ENCODE peak calls at places on chromosomes 1 and 21, in seven cellular contexts. One of them, this sample, is unnamed.

GRCh38 chr1:2803931-2804627 is 2.6 kb upstream of the TTC34 start:
- DNase-seq in HCT116: no peak
- DNase-seq in foreskin keratinocyte: no peak
- DNase-seq in CD8-positive, alpha-beta memory T cell: no peak
- DNase-seq in CD8-positive, alpha-beta T cell: no peak
- DNase-seq in DND-41: no peak
- DNase-seq in right cardiac atrium: peak; percentile 4
- DNase-seq in this sample: no peak

GRCh38 chr1:11648039-11648438 is 6.2 kb downstream of the FBXO2 start:
- DNase-seq in HCT116: no peak
- DNase-seq in CD8-positive, alpha-beta memory T cell: no peak
- DNase-seq in right cardiac atrium: peak; percentile 77
- DNase-seq in foreskin keratinocyte: no peak
- DNase-seq in DND-41: no peak
- DNase-seq in CD8-positive, alpha-beta T cell: no peak
- DNase-seq in this sample: no peak

GRCh38 chr1:205065666-205066065 is 18.6 kb downstream of the TMEM81 start:
- DNase-seq in CD8-positive, alpha-beta memory T cell: no peak
- DNase-seq in HCT116: no peak
- DNase-seq in DND-41: no peak
- DNase-seq in right cardiac atrium: no peak
- DNase-seq in foreskin keratinocyte: no peak
- DNase-seq in CD8-positive, alpha-beta T cell: no peak
- DNase-seq in this sample: no peak

GRCh38 chr1:15028117-15028516 is 125.4 kb upstream of the TMEM51 start:
- DNase-seq in CD8-positive, alpha-beta memory T cell: no peak
- DNase-seq in foreskin keratinocyte: no peak
- DNase-seq in right cardiac atrium: peak; percentile 80
- DNase-seq in HCT116: no peak
- DNase-seq in CD8-positive, alpha-beta T cell: no peak
- DNase-seq in DND-41: no peak
- DNase-seq in this sample: peak; percentile 86

GRCh38 chr1:176773038-176773437 is 310.1 kb downstream of the PAPPA2 start:
- DNase-seq in DND-41: no peak
- DNase-seq in right cardiac atrium: no peak
- DNase-seq in foreskin keratinocyte: no peak
- DNase-seq in CD8-positive, alpha-beta T cell: no peak
- DNase-seq in CD8-positive, alpha-beta memory T cell: no peak
- DNase-seq in HCT116: no peak
- DNase-seq in this sample: no peak

GRCh38 chr1:116331523-116331922 is 41.5 kb upstream of the ATP1A1 start:
- DNase-seq in CD8-positive, alpha-beta T cell: no peak
- DNase-seq in right cardiac atrium: no peak
- DNase-seq in CD8-positive, alpha-beta memory T cell: no peak
- DNase-seq in DND-41: no peak
- DNase-seq in HCT116: no peak
- DNase-seq in foreskin keratinocyte: no peak
- DNase-seq in this sample: no peak

GRCh38 chr1:159705251-159705910 is 9.0 kb downstream of the CRP start:
- DNase-seq in CD8-positive, alpha-beta T cell: no peak
- DNase-seq in DND-41: no peak
- DNase-seq in foreskin keratinocyte: no peak
- DNase-seq in HCT116: no peak
- DNase-seq in CD8-positive, alpha-beta memory T cell: no peak
- DNase-seq in right cardiac atrium: no peak
- DNase-seq in this sample: no peak

GRCh38 chr1:94726981-94727685 is 93.0 kb upstream of the SLC44A3 start:
- DNase-seq in DND-41: no peak
- DNase-seq in right cardiac atrium: no peak
- DNase-seq in HCT116: no peak
- DNase-seq in foreskin keratinocyte: no peak
- DNase-seq in CD8-positive, alpha-beta memory T cell: no peak
- DNase-seq in CD8-positive, alpha-beta T cell: no peak
- DNase-seq in this sample: no peak

GRCh38 chr21:45994086-45994661 is 12.6 kb downstream of the COL6A1 start:
- DNase-seq in CD8-positive, alpha-beta memory T cell: no peak
- DNase-seq in CD8-positive, alpha-beta T cell: peak; percentile 4
- DNase-seq in DND-41: no peak
- DNase-seq in right cardiac atrium: peak; percentile 28
- DNase-seq in HCT116: no peak
- DNase-seq in foreskin keratinocyte: no peak
- DNase-seq in this sample: no peak

GRCh38 chr1:7679873-7680790 is 91.0 kb upstream of the VAMP3 start:
- DNase-seq in right cardiac atrium: peak; percentile 56
- DNase-seq in CD8-positive, alpha-beta memory T cell: peak; percentile 37
- DNase-seq in CD8-positive, alpha-beta T cell: peak; percentile 49
- DNase-seq in DND-41: no peak
- DNase-seq in foreskin keratinocyte: no peak
- DNase-seq in HCT116: no peak
- DNase-seq in this sample: peak; percentile 47

GRCh38 chr1:65483993-65484754 is 63.7 kb downstream of the LEPR start:
- DNase-seq in CD8-positive, alpha-beta T cell: no peak
- DNase-seq in right cardiac atrium: no peak
- DNase-seq in foreskin keratinocyte: no peak
- DNase-seq in HCT116: no peak
- DNase-seq in DND-41: no peak
- DNase-seq in CD8-positive, alpha-beta memory T cell: no peak
- DNase-seq in this sample: no peak

GRCh38 chr1:110243146-110243545 is 33.0 kb downstream of the KCNC4 start:
- DNase-seq in foreskin keratinocyte: no peak
- DNase-seq in CD8-positive, alpha-beta memory T cell: no peak
- DNase-seq in DND-41: no peak
- DNase-seq in HCT116: no peak
- DNase-seq in right cardiac atrium: no peak
- DNase-seq in CD8-positive, alpha-beta T cell: no peak
- DNase-seq in this sample: no peak

GRCh38 chr1:183264132-183264531 is 78.1 kb downstream of the LAMC2 start:
- DNase-seq in right cardiac atrium: no peak
- DNase-seq in foreskin keratinocyte: no peak
- DNase-seq in DND-41: no peak
- DNase-seq in CD8-positive, alpha-beta T cell: no peak
- DNase-seq in HCT116: no peak
- DNase-seq in CD8-positive, alpha-beta memory T cell: no peak
- DNase-seq in this sample: no peak

GRCh38 chr1:241413386-241413785 is 56.4 kb upstream of the RGS7 start:
- DNase-seq in CD8-positive, alpha-beta T cell: no peak
- DNase-seq in DND-41: no peak
- DNase-seq in CD8-positive, alpha-beta memory T cell: no peak
- DNase-seq in foreskin keratinocyte: peak; percentile 54
- DNase-seq in right cardiac atrium: no peak
- DNase-seq in HCT116: no peak
- DNase-seq in this sample: peak; percentile 19

GRCh38 chr1:156746381-156746715 is 5.1 kb downstream of the HDGF start:
- DNase-seq in right cardiac atrium: no peak
- DNase-seq in DND-41: no peak
- DNase-seq in CD8-positive, alpha-beta T cell: no peak
- DNase-seq in HCT116: no peak
- DNase-seq in foreskin keratinocyte: no peak
- DNase-seq in CD8-positive, alpha-beta memory T cell: no peak
- DNase-seq in this sample: no peak

GRCh38 chr1:39422604-39423003 is 68.8 kb upstream of the BMP8A start:
- DNase-seq in HCT116: no peak
- DNase-seq in DND-41: no peak
- DNase-seq in right cardiac atrium: no peak
- DNase-seq in foreskin keratinocyte: no peak
- DNase-seq in CD8-positive, alpha-beta memory T cell: no peak
- DNase-seq in CD8-positive, alpha-beta T cell: no peak
- DNase-seq in this sample: peak; percentile 17

GRCh38 chr1:182685186-182685585 is 799 bp upstream of the RGS8 start:
- DNase-seq in CD8-positive, alpha-beta T cell: no peak
- DNase-seq in CD8-positive, alpha-beta memory T cell: no peak
- DNase-seq in foreskin keratinocyte: no peak
- DNase-seq in DND-41: no peak
- DNase-seq in right cardiac atrium: no peak
- DNase-seq in HCT116: no peak
- DNase-seq in this sample: no peak

GRCh38 chr1:223155153-223155552 is 12.1 kb upstream of the TLR5 start:
- DNase-seq in right cardiac atrium: no peak
- DNase-seq in CD8-positive, alpha-beta memory T cell: no peak
- DNase-seq in foreskin keratinocyte: no peak
- DNase-seq in CD8-positive, alpha-beta T cell: no peak
- DNase-seq in HCT116: no peak
- DNase-seq in DND-41: no peak
- DNase-seq in this sample: no peak

GRCh38 chr1:30274937-30275621 is 448.3 kb downstream of the MATN1 start:
- DNase-seq in DND-41: no peak
- DNase-seq in CD8-positive, alpha-beta memory T cell: no peak
- DNase-seq in foreskin keratinocyte: no peak
- DNase-seq in CD8-positive, alpha-beta T cell: no peak
- DNase-seq in right cardiac atrium: no peak
- DNase-seq in HCT116: no peak
- DNase-seq in this sample: no peak

GRCh38 chr1:30274176-30274936 is 449.0 kb downstream of the MATN1 start:
- DNase-seq in CD8-positive, alpha-beta memory T cell: no peak
- DNase-seq in right cardiac atrium: no peak
- DNase-seq in HCT116: no peak
- DNase-seq in foreskin keratinocyte: no peak
- DNase-seq in CD8-positive, alpha-beta T cell: no peak
- DNase-seq in DND-41: no peak
- DNase-seq in this sample: no peak

GRCh38 chr1:30273021-30273325 is 450.4 kb downstream of the MATN1 start:
- DNase-seq in HCT116: no peak
- DNase-seq in CD8-positive, alpha-beta memory T cell: no peak
- DNase-seq in right cardiac atrium: no peak
- DNase-seq in foreskin keratinocyte: no peak
- DNase-seq in DND-41: no peak
- DNase-seq in CD8-positive, alpha-beta T cell: no peak
- DNase-seq in this sample: no peak

GRCh38 chr1:30272288-30273020 is 450.9 kb downstream of the MATN1 start:
- DNase-seq in right cardiac atrium: no peak
- DNase-seq in CD8-positive, alpha-beta T cell: no peak
- DNase-seq in CD8-positive, alpha-beta memory T cell: no peak
- DNase-seq in foreskin keratinocyte: no peak
- DNase-seq in HCT116: no peak
- DNase-seq in DND-41: no peak
- DNase-seq in this sample: no peak

GRCh38 chr1:30273456-30273855 is 449.9 kb downstream of the MATN1 start:
- DNase-seq in CD8-positive, alpha-beta memory T cell: no peak
- DNase-seq in CD8-positive, alpha-beta T cell: no peak
- DNase-seq in foreskin keratinocyte: no peak
- DNase-seq in right cardiac atrium: no peak
- DNase-seq in DND-41: no peak
- DNase-seq in HCT116: no peak
- DNase-seq in this sample: no peak
- H3K27me3 ChIP-seq in CD8-positive, alpha-beta memory T cell: no peaks in the 10 kb centered on the region
- H3K27me3 ChIP-seq in CD8-positive, alpha-beta T cell: no peaks in the 10 kb centered on the region
- H3K27me3 ChIP-seq in foreskin keratinocyte: peaks cover 7% of the 10 kb centered on the region
- H3K27me3 ChIP-seq in right cardiac atrium: no peaks in the 10 kb centered on the region
- H3K27me3 ChIP-seq in DND-41: peaks cover 11% of the 10 kb centered on the region
- H3K27me3 ChIP-seq in HCT116: peaks cover 50% of the 10 kb centered on the region
- H3K27me3 ChIP-seq in this sample: no peaks in the 10 kb centered on the region

GRCh38 chr1:66768935-66769334 is 16.7 kb downstream of the DYNLT5 start:
- DNase-seq in foreskin keratinocyte: no peak
- DNase-seq in DND-41: peak; percentile 60
- DNase-seq in right cardiac atrium: no peak
- DNase-seq in CD8-positive, alpha-beta memory T cell: no peak
- DNase-seq in HCT116: no peak
- DNase-seq in CD8-positive, alpha-beta T cell: no peak
- DNase-seq in this sample: no peak

GRCh38 chr1:66769512-66770229 is 17.4 kb downstream of the DYNLT5 start:
- DNase-seq in DND-41: peak; percentile 57
- DNase-seq in CD8-positive, alpha-beta memory T cell: peak; percentile 17
- DNase-seq in right cardiac atrium: no peak
- DNase-seq in HCT116: no peak
- DNase-seq in foreskin keratinocyte: no peak
- DNase-seq in CD8-positive, alpha-beta T cell: no peak
- DNase-seq in this sample: no peak

GRCh38 chr1:66770240-66770639 is 18.0 kb downstream of the DYNLT5 start:
- DNase-seq in HCT116: no peak
- DNase-seq in CD8-positive, alpha-beta T cell: no peak
- DNase-seq in DND-41: no peak
- DNase-seq in CD8-positive, alpha-beta memory T cell: no peak
- DNase-seq in foreskin keratinocyte: no peak
- DNase-seq in right cardiac atrium: no peak
- DNase-seq in this sample: no peak

GRCh38 chr1:66773227-66773626 is 21.0 kb downstream of the DYNLT5 start:
- DNase-seq in HCT116: no peak
- DNase-seq in right cardiac atrium: no peak
- DNase-seq in foreskin keratinocyte: no peak
- DNase-seq in DND-41: no peak
- DNase-seq in CD8-positive, alpha-beta T cell: no peak
- DNase-seq in CD8-positive, alpha-beta memory T cell: no peak
- DNase-seq in this sample: peak; percentile 41

GRCh38 chr1:66770694-66771093 is 18.4 kb downstream of the DYNLT5 start:
- DNase-seq in HCT116: no peak
- DNase-seq in DND-41: no peak
- DNase-seq in CD8-positive, alpha-beta memory T cell: no peak
- DNase-seq in foreskin keratinocyte: no peak
- DNase-seq in CD8-positive, alpha-beta T cell: no peak
- DNase-seq in right cardiac atrium: no peak
- DNase-seq in this sample: no peak
- H3K27me3 ChIP-seq in HCT116: no peaks in the 10 kb centered on the region
- H3K27me3 ChIP-seq in DND-41: no peaks in the 10 kb centered on the region
- H3K27me3 ChIP-seq in CD8-positive, alpha-beta memory T cell: no peaks in the 10 kb centered on the region
- H3K27me3 ChIP-seq in foreskin keratinocyte: peaks cover 8% of the 10 kb centered on the region
- H3K27me3 ChIP-seq in CD8-positive, alpha-beta T cell: no peaks in the 10 kb centered on the region
- H3K27me3 ChIP-seq in right cardiac atrium: no peaks in the 10 kb centered on the region
- H3K27me3 ChIP-seq in this sample: no peaks in the 10 kb centered on the region

GRCh38 chr1:181680332-181680731 is 197.0 kb downstream of the CACNA1E start:
- DNase-seq in right cardiac atrium: no peak
- DNase-seq in DND-41: no peak
- DNase-seq in CD8-positive, alpha-beta T cell: no peak
- DNase-seq in foreskin keratinocyte: no peak
- DNase-seq in CD8-positive, alpha-beta memory T cell: no peak
- DNase-seq in HCT116: no peak
- DNase-seq in this sample: no peak

GRCh38 chr1:181675091-181675490 is 191.8 kb downstream of the CACNA1E start:
- DNase-seq in HCT116: no peak
- DNase-seq in foreskin keratinocyte: no peak
- DNase-seq in CD8-positive, alpha-beta memory T cell: no peak
- DNase-seq in CD8-positive, alpha-beta T cell: no peak
- DNase-seq in right cardiac atrium: no peak
- DNase-seq in DND-41: no peak
- DNase-seq in this sample: no peak

GRCh38 chr1:181674617-181675016 is 191.3 kb downstream of the CACNA1E start:
- DNase-seq in DND-41: no peak
- DNase-seq in CD8-positive, alpha-beta T cell: no peak
- DNase-seq in CD8-positive, alpha-beta memory T cell: no peak
- DNase-seq in right cardiac atrium: no peak
- DNase-seq in HCT116: no peak
- DNase-seq in foreskin keratinocyte: no peak
- DNase-seq in this sample: no peak

GRCh38 chr1:181676269-181676668 is 193.0 kb downstream of the CACNA1E start:
- DNase-seq in CD8-positive, alpha-beta memory T cell: no peak
- DNase-seq in foreskin keratinocyte: peak; percentile 2
- DNase-seq in DND-41: peak; percentile 10
- DNase-seq in right cardiac atrium: no peak
- DNase-seq in HCT116: peak; percentile 13
- DNase-seq in CD8-positive, alpha-beta T cell: no peak
- DNase-seq in this sample: peak; percentile 46

GRCh38 chr1:181675625-181676024 is 192.3 kb downstream of the CACNA1E start:
- DNase-seq in CD8-positive, alpha-beta memory T cell: no peak
- DNase-seq in right cardiac atrium: no peak
- DNase-seq in foreskin keratinocyte: no peak
- DNase-seq in HCT116: no peak
- DNase-seq in CD8-positive, alpha-beta T cell: no peak
- DNase-seq in DND-41: no peak
- DNase-seq in this sample: no peak
- H3K27me3 ChIP-seq in CD8-positive, alpha-beta memory T cell: no peaks in the 10 kb centered on the region
- H3K27me3 ChIP-seq in right cardiac atrium: peaks cover 3% of the 10 kb centered on the region
- H3K27me3 ChIP-seq in foreskin keratinocyte: peaks cover 8% of the 10 kb centered on the region
- H3K27me3 ChIP-seq in HCT116: peaks cover 25% of the 10 kb centered on the region
- H3K27me3 ChIP-seq in CD8-positive, alpha-beta T cell: no peaks in the 10 kb centered on the region
- H3K27me3 ChIP-seq in DND-41: peaks cover 25% of the 10 kb centered on the region
- H3K27me3 ChIP-seq in this sample: no peaks in the 10 kb centered on the region

GRCh38 chr1:75124510-75124909 is 9.7 kb upstream of the LHX8 start:
- DNase-seq in DND-41: no peak
- DNase-seq in foreskin keratinocyte: no peak
- DNase-seq in CD8-positive, alpha-beta T cell: no peak
- DNase-seq in right cardiac atrium: no peak
- DNase-seq in CD8-positive, alpha-beta memory T cell: no peak
- DNase-seq in HCT116: no peak
- DNase-seq in this sample: peak; percentile 11
- H3K27me3 ChIP-seq in DND-41: no peaks in the 10 kb centered on the region
- H3K27me3 ChIP-seq in foreskin keratinocyte: peaks cover 67% of the 10 kb centered on the region
- H3K27me3 ChIP-seq in CD8-positive, alpha-beta T cell: peaks cover 2% of the 10 kb centered on the region
- H3K27me3 ChIP-seq in right cardiac atrium: peaks cover 3% of the 10 kb centered on the region
- H3K27me3 ChIP-seq in CD8-positive, alpha-beta memory T cell: peaks cover 5% of the 10 kb centered on the region
- H3K27me3 ChIP-seq in HCT116: peaks cover 12% of the 10 kb centered on the region
- H3K27me3 ChIP-seq in this sample: peaks cover 18% of the 10 kb centered on the region

This sample was measured in mesendoderm.